ENCODE peak calls at places on chromosomes 4 and X, in five cellular contexts. S is neural progenitor cell, Z is brain microvascular endothelial cell, B is cardiac muscle cell, N is ovary. L is an unnamed sample.

GRCh38 chr4:119105605-119106004 is 30.0 kb upstream of the MYOZ2 start:
- DNase-seq in S (no peak), N (no peak), Z (no peak), B (no peak), L (no peak)

GRCh38 chr4:68407868-68408190 is 39.4 kb upstream of the TMPRSS11E start:
- DNase-seq in Z (no peak), N (no peak), S (no peak), B (no peak), L (no peak)

GRCh38 chrX:123184199-123184857 is at the start of gene GRIA3:
- DNase-seq in B (no peak), Z (no peak), N (peak; percentile 34), S (peak; percentile 45), L (peak; percentile 20)

GRCh38 chr4:83205760-83206159 is 78.8 kb downstream of the COQ2 start:
- DNase-seq in B (no peak), S (no peak), N (no peak), Z (no peak), L (no peak)

GRCh38 chrX:98071331-98071730 is 1187.6 kb downstream of the RPA4 start:
- DNase-seq in B (no peak), S (no peak), Z (no peak), N (no peak), L (no peak)

GRCh38 chrX:108165349-108166111 is 74.0 kb downstream of the ATG4A start:
- DNase-seq in B (peak; percentile 67), N (peak; percentile 48), S (peak; percentile 60), Z (peak; percentile 38), L (no peak)

GRCh38 chr4:158870282-158871049 is 101.6 kb downstream of the FNIP2 start:
- DNase-seq in N (peak; percentile 48), Z (no peak), S (peak; percentile 63), B (no peak), L (no peak)

GRCh38 chr4:6781561-6781960 is 966 bp upstream of the KIAA0232 start:
- DNase-seq in B (no peak), N (no peak), Z (no peak), S (no peak), L (no peak)

GRCh38 chrX:20061869-20062254 is 54.8 kb downstream of the MAP7D2 start:
- DNase-seq in N (no peak), B (no peak), Z (peak; percentile 8), S (no peak), L (no peak)

GRCh38 chr4:169369634-169370033 is 98.9 kb upstream of the SH3RF1 start:
- DNase-seq in Z (no peak), S (no peak), B (no peak), N (no peak), L (no peak)

GRCh38 chr4:3871181-3871852 is 105.1 kb downstream of the ADRA2C start:
- DNase-seq in N (peak; percentile 38), S (peak; percentile 90), Z (no peak), B (peak; percentile 75), L (no peak)

GRCh38 chr4:156781852-156782251 is 189.7 kb downstream of the PDGFC start:
- DNase-seq in Z (peak; percentile 44), S (no peak), B (no peak), N (no peak), L (no peak)

GRCh38 chr4:86924805-86925204 is 10.0 kb upstream of the AFF1 start:
- DNase-seq in S (no peak), N (no peak), B (no peak), Z (peak; percentile 50), L (no peak)

GRCh38 chr4:121009578-121010338 is 62.6 kb downstream of the NDNF start:
- DNase-seq in Z (no peak), N (no peak), B (no peak), S (no peak), L (no peak)

GRCh38 chr4:94571301-94571700 is 119.6 kb downstream of the PDLIM5 start:
- DNase-seq in Z (no peak), N (no peak), S (peak; percentile 25), B (no peak), L (no peak)
- TF ChIP-seq CTCF in Z (peak; percentile 6), N (no peak), S (peak; percentile 5), B (no peak), L (no peak)

GRCh38 chr4:184019667-184020665 is 114.9 kb downstream of the STOX2 start:
- DNase-seq in N (no peak), B (no peak), S (no peak), Z (no peak), L (no peak)

GRCh38 chr4:184014301-184014700 is 109.2 kb downstream of the STOX2 start:
- DNase-seq in S (no peak), Z (no peak), N (no peak), B (no peak), L (no peak)

GRCh38 chr4:184019084-184019483 is 114.0 kb downstream of the STOX2 start:
- DNase-seq in S (no peak), Z (no peak), B (no peak), N (no peak), L (no peak)

GRCh38 chr4:184012937-184013336 is 107.8 kb downstream of the STOX2 start:
- DNase-seq in N (no peak), B (peak; percentile 40), Z (no peak), S (no peak), L (no peak)

DNA sequence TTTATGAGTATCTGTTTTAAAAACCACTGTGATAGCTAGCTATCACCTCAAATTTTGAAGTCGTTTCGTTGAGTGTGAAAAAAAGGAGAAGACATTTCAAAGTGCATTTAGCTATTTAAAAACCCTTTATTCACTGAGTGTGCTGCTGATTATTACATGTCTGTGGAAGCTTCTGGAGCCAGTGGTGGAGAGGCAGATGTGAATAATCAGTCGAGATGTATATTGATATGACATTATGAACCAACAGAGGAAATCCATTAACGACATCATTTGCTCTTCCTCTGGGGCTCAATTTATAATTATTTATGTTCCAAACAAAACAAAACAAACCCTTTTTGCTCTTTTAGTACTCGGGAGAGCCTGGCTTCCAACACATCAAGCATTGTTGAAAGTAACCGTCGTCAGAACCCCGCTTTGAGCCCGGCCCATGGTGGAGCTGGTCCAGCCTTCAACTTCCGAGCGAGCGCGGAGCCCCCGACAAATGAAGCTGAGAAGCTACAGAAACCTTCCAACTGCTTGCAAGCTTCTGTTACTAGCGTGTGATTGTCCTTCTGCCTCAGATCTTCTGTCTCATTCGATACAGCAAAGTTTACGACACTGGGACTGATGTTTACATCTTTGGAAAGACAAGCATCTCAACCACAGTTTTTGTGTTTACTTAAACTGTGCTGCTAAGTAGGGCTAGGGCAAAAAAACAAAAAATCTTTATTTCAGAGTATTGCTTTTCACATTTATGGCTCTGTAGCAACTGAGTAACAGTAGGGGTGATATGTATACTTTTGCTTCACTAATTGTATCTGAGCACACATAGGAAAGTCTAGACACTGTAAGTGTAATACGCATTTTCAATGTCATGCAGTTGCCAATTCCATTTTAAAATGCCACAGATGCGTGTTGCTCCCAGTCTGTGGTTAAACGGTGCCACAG is 111.9 kb downstream of the STOX2 start:
- DNase-seq in S (no peak), Z (no peak), B (no peak), N (peak; percentile 59), L (no peak)
- H3K4me3 ChIP-seq in S (no peak overlapping the region), Z (no peak overlapping the region), B (no peak overlapping the region), N (no peak overlapping the region), L (no peak overlapping the region)

GRCh38 chr4:1824746-1825145 is 31.2 kb downstream of the LETM1 start:
- DNase-seq in Z (no peak), N (no peak), B (no peak), S (no peak), L (no peak)
- H3K36me3 ChIP-seq in Z (peaks cover 64% of the 10 kb centered on the region), N (no peaks in the 10 kb centered on the region), B (peaks cover 7% of the 10 kb centered on the region), S (no peaks in the 10 kb centered on the region), L (peaks cover 33% of the 10 kb centered on the region)

DNA sequence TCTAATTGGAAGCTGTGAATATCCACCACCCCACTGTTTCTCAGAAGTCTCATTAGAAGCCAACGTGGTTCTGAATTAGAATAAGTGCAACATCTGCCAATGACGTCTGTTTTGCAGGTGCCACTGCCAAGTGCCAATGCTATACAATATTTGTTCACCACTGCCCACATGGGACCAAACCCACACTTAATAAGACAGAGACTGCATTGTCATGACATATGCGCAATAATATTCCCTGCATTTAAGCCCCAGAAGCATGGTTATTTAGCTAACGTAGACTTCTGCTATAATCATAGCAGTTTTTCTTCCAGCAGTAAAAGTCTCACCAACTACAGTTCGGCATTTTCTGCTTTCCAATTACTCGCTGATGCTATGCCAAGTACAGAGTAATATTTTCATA is 262.5 kb upstream of the PCDH18 start:
- DNase-seq in S (no peak), Z (no peak), N (no peak), B (no peak), L (no peak)
- TF ChIP-seq CTCF in S (no peak), Z (no peak), N (no peak), B (no peak), L (no peak)